ENCODE peak calls at places on chromosomes 1 and 21, in ten cellular contexts. W, Q, H, I, E, O, N, K, A and V are unnamed samples.

GRCh38 chr1:215605011-215605621 is 38.0 kb downstream of the KCTD3 start:
- DNase-seq in W (no peak), Q (no peak), H (no peak), I (no peak), E (no peak), O (no peak), N (no peak), K (peak), A (no peak), V (no peak)

GRCh38 chr1:231417503-231417902 is 4.6 kb downstream of the EGLN1 start:
- DNase-seq in W (no peak), Q (no peak), H (no peak), I (no peak), E (no peak), O (no peak), N (no peak), K (no peak), A (no peak), V (no peak)

GRCh38 chr1:182309631-182310351 is 81.8 kb downstream of the GLUL start:
- DNase-seq in W (no peak), Q (no peak), H (no peak), I (no peak), E (no peak), O (no peak), N (no peak), K (no peak), A (no peak), V (no peak)

GRCh38 chr1:207968521-207968944 is 57.6 kb upstream of the CD34 start:
- DNase-seq in W (no peak), Q (no peak), H (no peak), I (no peak), E (no peak), O (no peak), N (no peak), K (no peak), A (no peak), V (no peak)

GRCh38 chr1:16178596-16179497 is 23.0 kb upstream of the EPHA2 start:
- DNase-seq in W (no peak), Q (no peak), H (no peak), I (no peak), E (no peak), O (peak), N (no peak), K (no peak), A (peak), V (peak)

GRCh38 chr1:114627107-114627506 is 42.7 kb downstream of the DENND2C start:
- DNase-seq in W (no peak), Q (no peak), H (no peak), I (no peak), E (peak), O (no peak), N (no peak), K (no peak), A (no peak), V (no peak)

GRCh38 chr1:2788506-2789163 is 12.9 kb downstream of the TTC34 start:
- DNase-seq in W (no peak), Q (no peak), H (no peak), I (no peak), E (no peak), O (no peak), N (no peak), K (no peak), A (no peak), V (no peak)

GRCh38 chr21:33848252-33848953 is 67.2 kb downstream of the ATP5PO start:
- DNase-seq in W (peak), Q (no peak), H (no peak), I (no peak), E (no peak), O (peak), N (no peak), K (no peak), A (peak), V (peak)

GRCh38 chr1:234881893-234882771 is 246.5 kb downstream of the TOMM20 start:
- DNase-seq in W (no peak), Q (peak), H (no peak), I (peak), E (no peak), O (no peak), N (no peak), K (no peak), A (no peak), V (no peak)

GRCh38 chr1:185155600-185156320 is 993 bp downstream of the TRMT1L start:
- DNase-seq in W (no peak), Q (no peak), H (no peak), I (no peak), E (peak), O (peak), N (no peak), K (peak), A (no peak), V (no peak)

GRCh38 chr1:29438991-29439390 is 202.7 kb downstream of the PTPRU start:
- DNase-seq in W (no peak), Q (no peak), H (no peak), I (no peak), E (no peak), O (no peak), N (no peak), K (no peak), A (no peak), V (no peak)

GRCh38 chr1:46256523-46256922 is 9.0 kb downstream of the RAD54L start:
- DNase-seq in W (no peak), Q (no peak), H (no peak), I (no peak), E (no peak), O (no peak), N (no peak), K (no peak), A (no peak), V (no peak)

GRCh38 chr1:116165572-116165971 is 54.4 kb downstream of the MAB21L3 start:
- DNase-seq in W (no peak), Q (no peak), H (no peak), I (no peak), E (no peak), O (no peak), N (peak), K (no peak), A (no peak), V (no peak)

GRCh38 chr1:51897699-51898031 is 19.1 kb upstream of the NRDC start:
- DNase-seq in W (peak), Q (no peak), H (no peak), I (no peak), E (peak), O (peak), N (no peak), K (peak), A (peak), V (no peak)

GRCh38 chr1:41670558-41670957 is 186.1 kb upstream of the EDN2 start:
- DNase-seq in W (no peak), Q (no peak), H (no peak), I (peak), E (no peak), O (peak), N (no peak), K (peak), A (no peak), V (no peak)

GRCh38 chr1:84365225-84366221 is 32.8 kb upstream of the DNASE2B start:
- DNase-seq in W (peak), Q (no peak), H (no peak), I (no peak), E (peak), O (peak), N (no peak), K (peak), A (peak), V (peak)

GRCh38 chr1:2596530-2597333 is 10.2 kb downstream of the PRXL2B start:
- DNase-seq in W (no peak), Q (peak), H (no peak), I (no peak), E (no peak), O (no peak), N (peak), K (no peak), A (no peak), V (no peak)

GRCh38 chr1:164638506-164639202 is 79.7 kb downstream of the PBX1 start:
- DNase-seq in W (no peak), Q (no peak), H (no peak), I (no peak), E (no peak), O (peak), N (no peak), K (no peak), A (no peak), V (no peak)

GRCh38 chr1:36303650-36304360 is 2.4 kb upstream of the SH3D21 start:
- DNase-seq in W (no peak), Q (no peak), H (no peak), I (no peak), E (no peak), O (no peak), N (no peak), K (no peak), A (no peak), V (no peak)